ENCODE peak calls at places on chromosome 7, in six cellular contexts. A, Q, X, V, O and I are unnamed samples.
A peak's percentile ranks its signal among the peaks of the same experiment; 100 is the strongest.

GRCh38 chr7:142384508-142384922 is 126.7 kb upstream of the PRSS58 start:
- DNase-seq in A (peak; percentile 66), Q (no peak), X (no peak), V (no peak), O (no peak), I (no peak)

GRCh38 chr7:132437730-132438129 is 138.5 kb downstream of the PLXNA4 start:
- DNase-seq in A (no peak), Q (no peak), X (no peak), V (no peak), O (no peak), I (no peak)

GRCh38 chr7:99860281-99861127 is 16.3 kb downstream of the OR2AE1 start:
- DNase-seq in A (peak; percentile 9), Q (no peak), X (peak; percentile 40), V (no peak), O (no peak), I (no peak)

GRCh38 chr7:94170836-94171235 is 166.7 kb upstream of the BET1 start:
- DNase-seq in A (no peak), Q (no peak), X (no peak), V (no peak), O (peak; percentile 51), I (peak; percentile 52)

GRCh38 chr7:54090652-54091213 is 451.4 kb upstream of the VSTM2A start:
- DNase-seq in A (no peak), Q (no peak), X (no peak), V (no peak), O (no peak), I (no peak)

GRCh38 chr7:95436407-95436806 is 1.6 kb upstream of the PON2 start:
- DNase-seq in A (no peak), Q (no peak), X (no peak), V (no peak), O (no peak), I (no peak)

GRCh38 chr7:75914169-75914654 is 743 bp upstream of the POR start:
- DNase-seq in A (no peak), Q (peak; percentile 17), X (no peak), V (peak; percentile 29), O (no peak), I (no peak)

GRCh38 chr7:140525741-140526140 is 46.4 kb upstream of the MKRN1 start:
- DNase-seq in A (peak; percentile 12), Q (peak; percentile 24), X (no peak), V (no peak), O (no peak), I (no peak)

GRCh38 chr7:92058899-92059298 is 75.4 kb downstream of the CYP51A1 start:
- DNase-seq in A (no peak), Q (no peak), X (no peak), V (no peak), O (no peak), I (no peak)

GRCh38 chr7:13981070-13981469 is 8.4 kb downstream of the ETV1 start:
- DNase-seq in A (peak; percentile 98), Q (peak; percentile 77), X (peak; percentile 64), V (no peak), O (no peak), I (no peak)

GRCh38 chr7:152112829-152113228 is 87.4 kb downstream of the GALNT11 start:
- DNase-seq in A (no peak), Q (no peak), X (no peak), V (no peak), O (no peak), I (no peak)

DNA sequence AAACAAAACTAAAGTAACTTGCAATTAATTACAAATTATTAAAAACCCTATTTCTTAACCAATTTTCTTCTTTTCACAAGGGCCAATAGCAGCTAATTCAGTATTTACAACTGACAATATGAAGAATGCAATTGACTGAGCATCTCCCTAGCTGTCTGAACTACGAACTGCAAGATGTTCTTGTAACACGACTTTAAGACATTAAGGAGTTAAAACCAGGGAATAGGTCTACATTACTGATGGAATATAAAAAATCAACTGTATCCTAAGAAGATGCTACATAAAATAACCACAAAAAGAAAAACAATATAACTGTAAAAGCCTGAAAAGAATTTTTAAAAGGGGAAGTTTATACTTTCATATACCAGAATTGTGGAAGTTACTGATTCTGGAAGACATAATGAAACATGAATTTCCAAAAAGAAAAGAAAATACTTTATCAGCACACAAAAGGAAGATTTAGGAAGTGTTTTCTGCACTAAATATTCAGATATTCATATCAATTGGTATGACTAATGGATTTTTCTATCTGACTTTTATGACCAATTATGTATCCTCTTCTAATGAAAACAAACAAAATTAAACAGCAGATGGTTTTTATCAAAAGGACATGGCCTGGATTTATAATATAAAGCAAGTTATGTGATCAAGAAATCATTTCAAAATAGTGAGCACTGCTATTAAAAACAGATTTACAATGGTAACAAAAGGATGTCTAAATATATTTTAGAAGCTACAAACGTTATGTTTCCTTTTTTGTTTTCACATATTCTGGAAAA is 1.6 kb downstream of the GPR22 start:
- DNase-seq in A (no peak), Q (no peak), X (no peak), V (no peak), O (no peak), I (no peak)
- H3K4me3 ChIP-seq in A (no peak overlapping the region), Q (no peak overlapping the region), X (no peak overlapping the region), V (no peak overlapping the region), O (no peak overlapping the region), I (no peak overlapping the region)

GRCh38 chr7:45219130-45219529 is 61.5 kb downstream of the RAMP3 start:
- DNase-seq in A (no peak), Q (no peak), X (no peak), V (no peak), O (no peak), I (no peak)

GRCh38 chr7:45216622-45217165 is 59.1 kb downstream of the RAMP3 start:
- DNase-seq in A (no peak), Q (no peak), X (no peak), V (no peak), O (no peak), I (no peak)

GRCh38 chr7:45216181-45216580 is 58.6 kb downstream of the RAMP3 start:
- DNase-seq in A (no peak), Q (no peak), X (no peak), V (no peak), O (no peak), I (no peak)

GRCh38 chr7:45215611-45216062 is 58.0 kb downstream of the RAMP3 start:
- DNase-seq in A (no peak), Q (no peak), X (no peak), V (no peak), O (no peak), I (no peak)

GRCh38 chr7:45217358-45217757 is 59.8 kb downstream of the RAMP3 start:
- DNase-seq in A (no peak), Q (peak; percentile 41), X (no peak), V (no peak), O (no peak), I (no peak)
- TF ChIP-seq CTCF in A (peak; percentile 53), Q (peak; percentile 58), X (no peak), V (no peak), O (peak; percentile 27), I (peak; percentile 24)

DNA sequence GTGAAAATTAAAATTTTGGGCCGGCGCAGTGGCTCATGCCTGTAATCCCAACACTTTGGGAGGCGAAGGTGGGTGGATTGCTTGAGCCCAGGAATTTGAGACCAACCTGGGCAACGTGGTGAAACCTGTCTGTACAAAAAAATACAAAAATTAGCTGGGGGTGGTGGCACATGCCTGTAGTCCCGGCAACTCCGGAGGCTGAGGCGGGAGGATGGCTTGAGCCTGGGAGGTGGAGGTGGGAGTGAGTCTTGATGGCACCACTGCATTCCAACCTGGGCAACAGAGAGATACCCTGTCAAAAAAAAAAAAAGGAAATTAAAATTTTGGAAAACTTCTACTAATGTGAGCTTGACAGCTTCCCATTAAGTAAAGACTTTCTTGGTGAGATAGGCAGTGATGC is 3.1 kb downstream of the SRRT start:
- DNase-seq in A (no peak), Q (no peak), X (no peak), V (no peak), O (no peak), I (no peak)
- H3K4me3 ChIP-seq in A (no peak overlapping the region), Q (no peak overlapping the region), X (no peak overlapping the region), V (no peak overlapping the region), O (no peak overlapping the region), I (no peak overlapping the region)

GRCh38 chr7:17384400-17384799 is 85.9 kb downstream of the AHR start:
- DNase-seq in A (no peak), Q (no peak), X (no peak), V (no peak), O (no peak), I (no peak)

GRCh38 chr7:17392846-17393245 is 94.4 kb downstream of the AHR start:
- DNase-seq in A (peak; percentile 60), Q (no peak), X (no peak), V (no peak), O (no peak), I (no peak)

GRCh38 chr7:17385612-17386011 is 87.2 kb downstream of the AHR start:
- DNase-seq in A (no peak), Q (no peak), X (no peak), V (no peak), O (no peak), I (no peak)

GRCh38 chr7:17390392-17390791 is 91.9 kb downstream of the AHR start:
- DNase-seq in A (no peak), Q (no peak), X (no peak), V (no peak), O (no peak), I (no peak)
- TF ChIP-seq CTCF in A (no peak), Q (no peak), X (no peak), V (no peak), O (no peak), I (no peak)

DNA sequence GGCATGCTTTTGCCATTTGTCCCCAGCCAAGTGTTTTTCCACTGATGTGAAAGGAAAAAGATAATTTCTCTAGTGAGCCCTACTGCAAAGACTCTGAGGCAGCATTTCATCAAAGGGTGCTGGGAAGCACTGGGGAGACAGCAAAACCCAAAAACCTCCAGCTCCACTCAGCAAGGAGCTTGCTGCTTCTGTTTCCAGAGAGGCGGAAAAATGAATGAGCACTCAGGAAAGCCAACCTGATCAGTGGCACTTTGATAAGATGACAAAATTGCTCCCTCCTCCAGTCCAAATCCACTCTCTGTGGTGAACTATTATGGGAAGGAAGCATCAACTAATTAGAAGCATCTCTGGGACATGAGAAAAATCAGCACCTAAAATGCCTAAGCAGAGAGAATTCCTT is 68.2 kb downstream of the ATXN7L1 start:
- DNase-seq in A (no peak), Q (no peak), X (no peak), V (no peak), O (no peak), I (no peak)
- H3K4me3 ChIP-seq in A (no peak overlapping the region), Q (no peak overlapping the region), X (no peak overlapping the region), V (no peak overlapping the region), O (no peak overlapping the region), I (no peak overlapping the region)

DNA sequence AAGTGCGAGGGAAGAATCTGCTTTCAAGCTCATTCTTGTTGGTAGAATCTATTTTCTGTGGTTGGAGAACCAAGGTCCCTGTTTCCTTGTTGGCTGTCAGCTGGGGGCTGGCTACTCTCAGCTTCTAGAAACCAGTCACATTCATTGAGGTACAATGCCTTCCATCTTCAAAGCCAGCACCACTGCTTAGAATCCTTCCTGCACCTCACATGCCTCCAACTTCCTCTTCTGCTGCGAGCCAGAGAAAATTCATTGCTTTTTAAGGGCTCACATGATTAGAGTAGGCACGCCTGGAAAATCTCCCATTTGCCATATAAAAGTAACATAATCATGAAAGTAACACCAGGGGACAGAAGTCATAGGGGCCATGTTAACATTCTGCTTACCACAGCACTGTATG is 28.7 kb downstream of the TES start:
- DNase-seq in A (no peak), Q (no peak), X (no peak), V (no peak), O (no peak), I (no peak)
- TF ChIP-seq CTCF in A (no peak), Q (no peak), X (no peak), V (no peak), O (no peak), I (no peak)